ENCODE peak calls at places on chromosomes 13 and 19, in ten cellular contexts. B is aorta; M is glutamatergic neuron; U is HL-60; C is lung microvascular endothelial cell; P is stimulated activated CD4-positive, alpha-beta T cell treated with anti-CD3 and anti-CD28 coated beads, Interleukin-4, amount 100 ng/mL, for 1 hour; X is thoracic aorta; O is GM12865; I is dorsolateral prefrontal cortex; A is HEK293T. D is an unnamed sample.
A peak's percentile ranks its signal among the peaks of the same experiment; 100 is the strongest.

GRCh38 chr13:62320731-62321130 is 905.1 kb upstream of the PCDH20 start:
- DNase-seq in B (no peak), M (no peak), U (no peak), C (no peak), P (no peak), X (no peak), O (no peak), I (no peak), A (no peak), D (no peak)

GRCh38 chr19:15199652-15200574 is 882 bp downstream of the NOTCH3 start:
- DNase-seq in B (peak; percentile 74), M (peak; percentile 78), U (no peak), C (no peak), P (no peak), X (no peak), O (no peak), I (no peak), A (peak; percentile 69), D (peak; percentile 61)

GRCh38 chr19:40803857-40804782 is 5.1 kb downstream of the EGLN2 start:
- DNase-seq in B (no peak), M (no peak), U (no peak), C (no peak), P (peak; percentile 46), X (no peak), O (peak; percentile 84), I (no peak), A (no peak), D (no peak)

GRCh38 chr13:72141845-72142470 is 275.0 kb upstream of the DACH1 start:
- DNase-seq in B (no peak), M (no peak), U (no peak), C (peak; percentile 56), P (no peak), X (no peak), O (no peak), I (no peak), A (no peak), D (no peak)

GRCh38 chr13:100203696-100204367 is 114.9 kb downstream of the PCCA start:
- DNase-seq in B (no peak), M (no peak), U (no peak), C (peak; percentile 13), P (no peak), X (no peak), O (peak; percentile 9), I (no peak), A (no peak), D (no peak)

GRCh38 chr19:15779756-15780476 is 7.5 kb upstream of the OR10H5 start:
- DNase-seq in B (peak; percentile 89), M (no peak), U (no peak), C (peak; percentile 10), P (no peak), X (peak; percentile 21), O (no peak), I (peak; percentile 50), A (no peak), D (no peak)

GRCh38 chr13:23794267-23795161 is 94.7 kb downstream of the MIPEP start:
- DNase-seq in B (no peak), M (no peak), U (no peak), C (peak; percentile 85), P (no peak), X (no peak), O (peak; percentile 87), I (no peak), A (no peak), D (no peak)

GRCh38 chr13:105573134-105573533 is 962.3 kb downstream of the EFNB2 start:
- DNase-seq in B (no peak), M (no peak), U (no peak), C (no peak), P (no peak), X (no peak), O (no peak), I (no peak), A (no peak), D (no peak)

GRCh38 chr13:110396913-110397379 is 89.9 kb downstream of the COL4A2 start:
- DNase-seq in B (peak; percentile 95), M (no peak), U (no peak), C (peak; percentile 64), P (no peak), X (peak; percentile 95), O (no peak), I (no peak), A (no peak), D (no peak)

GRCh38 chr13:60756306-60756705 is 359.3 kb downstream of the TDRD3 start:
- DNase-seq in B (no peak), M (no peak), U (no peak), C (no peak), P (no peak), X (no peak), O (no peak), I (no peak), A (no peak), D (no peak)

GRCh38 chr13:67238277-67238859 is 8.2 kb upstream of the PCDH9 start:
- DNase-seq in B (no peak), M (no peak), U (no peak), C (peak; percentile 34), P (no peak), X (no peak), O (peak; percentile 30), I (no peak), A (no peak), D (no peak)

GRCh38 chr19:3360494-3361383 is 5.6 kb upstream of the NFIC start:
- DNase-seq in B (peak; percentile 84), M (peak; percentile 38), U (peak; percentile 62), C (peak; percentile 53), P (peak; percentile 87), X (no peak), O (peak; percentile 76), I (peak; percentile 70), A (no peak), D (peak; percentile 67)

D was measured in D721Med.